ENCODE peak calls at places on chromosomes 3 and 15, in ten cellular contexts. O is K562, R is A549, T is Peyer's patch, E is vagina, Z is breast epithelium, D is transverse colon, J is spleen, B is suprapubic skin, N is stomach. I is an unnamed sample.

GRCh38 chr3:16286161-16286560 is 21.1 kb downstream of the OXNAD1 start:
- DNase-seq in O (no peak), R (no peak), T (peak), E (no peak), Z (no peak), D (peak), J (no peak), B (no peak), N (no peak), I (peak)

GRCh38 chr3:128366136-128366535 is 100.6 kb downstream of the DNAJB8 start:
- DNase-seq in O (no peak), R (no peak), T (no peak), E (no peak), Z (no peak), D (no peak), J (peak), B (no peak), N (no peak), I (peak)

GRCh38 chr3:136984837-136985236 is 27.1 kb downstream of the IL20RB start:
- DNase-seq in O (no peak), R (no peak), T (no peak), E (no peak), Z (no peak), D (peak), J (no peak), B (no peak), N (peak), I (no peak)

GRCh38 chr3:73520931-73521461 is 103.7 kb downstream of the PDZRN3 start:
- DNase-seq in O (no peak), R (no peak), T (no peak), E (no peak), Z (peak), D (peak), J (no peak), B (no peak), N (no peak), I (no peak)

GRCh38 chr3:33167716-33168339 is 50.8 kb downstream of the SUSD5 start:
- DNase-seq in O (no peak), R (no peak), T (no peak), E (no peak), Z (no peak), D (no peak), J (no peak), B (no peak), N (no peak), I (no peak)

GRCh38 chr3:58464875-58465274 is 27.0 kb upstream of the KCTD6 start:
- DNase-seq in O (no peak), R (no peak), T (no peak), E (no peak), Z (no peak), D (no peak), J (no peak), B (no peak), N (no peak), I (no peak)

GRCh38 chr15:62624541-62625399 is 417.8 kb upstream of the TPM1 start:
- DNase-seq in O (no peak), R (no peak), T (no peak), E (no peak), Z (no peak), D (no peak), J (no peak), B (no peak), N (no peak), I (no peak)

GRCh38 chr15:60546764-60547163 is 67.8 kb upstream of the ICE2 start:
- DNase-seq in O (no peak), R (no peak), T (no peak), E (no peak), Z (no peak), D (no peak), J (no peak), B (no peak), N (no peak), I (no peak)

GRCh38 chr3:17901893-17902292 is 159.5 kb upstream of the TBC1D5 start:
- DNase-seq in O (no peak), R (no peak), T (no peak), E (no peak), Z (no peak), D (no peak), J (no peak), B (no peak), N (no peak), I (no peak)

GRCh38 chr15:92925409-92925808 is 25.3 kb downstream of the CHD2 start:
- DNase-seq in O (no peak), R (no peak), T (no peak), E (no peak), Z (no peak), D (no peak), J (no peak), B (no peak), N (no peak), I (no peak)

GRCh38 chr3:173103469-173103868 is 37.6 kb downstream of the SPATA16 start:
- DNase-seq in O (no peak), R (no peak), T (no peak), E (no peak), Z (no peak), D (no peak), J (no peak), B (no peak), N (no peak), I (no peak)

GRCh38 chr15:75369897-75370581 is 1.6 kb upstream of the MAN2C1 start:
- DNase-seq in O (no peak), R (no peak), T (no peak), E (no peak), Z (no peak), D (no peak), J (no peak), B (no peak), N (no peak), I (no peak)

GRCh38 chr3:184381261-184382224 is 1.7 kb downstream of the CHRD start:
- DNase-seq in O (no peak), R (no peak), T (no peak), E (no peak), Z (no peak), D (no peak), J (no peak), B (peak), N (no peak), I (peak)

GRCh38 chr3:11808231-11808630 is 38.5 kb downstream of the TAMM41 start:
- DNase-seq in O (no peak), R (no peak), T (no peak), E (no peak), Z (no peak), D (peak), J (no peak), B (no peak), N (no peak), I (no peak)

GRCh38 chr15:70245932-70246622 is 148.4 kb upstream of the TLE3 start:
- DNase-seq in O (no peak), R (no peak), T (no peak), E (no peak), Z (peak), D (peak), J (peak), B (peak), N (peak), I (peak)

GRCh38 chr15:101004986-101005747 is 86.0 kb downstream of the LRRK1 start:
- DNase-seq in O (no peak), R (peak), T (no peak), E (no peak), Z (no peak), D (peak), J (no peak), B (peak), N (no peak), I (no peak)

GRCh38 chr3:162391301-162391700 is 894.7 kb downstream of the OTOL1 start:
- DNase-seq in O (no peak), R (peak), T (no peak), E (no peak), Z (no peak), D (no peak), J (no peak), B (no peak), N (no peak), I (no peak)

GRCh38 chr3:127366383-127366782 is 78.5 kb upstream of the PRR20G start:
- DNase-seq in O (no peak), R (no peak), T (no peak), E (no peak), Z (no peak), D (no peak), J (peak), B (no peak), N (no peak), I (no peak)

GRCh38 chr15:50797926-50798325 is 32.4 kb upstream of the SPPL2A start:
- DNase-seq in O (no peak), R (no peak), T (no peak), E (no peak), Z (no peak), D (no peak), J (no peak), B (no peak), N (no peak), I (no peak)

GRCh38 chr3:169658311-169658931 is 5.1 kb downstream of the MECOM start:
- DNase-seq in O (no peak), R (no peak), T (no peak), E (no peak), Z (no peak), D (no peak), J (peak), B (no peak), N (peak), I (peak)

GRCh38 chr15:66880380-66881155 is 178.5 kb downstream of the SMAD6 start:
- DNase-seq in O (no peak), R (no peak), T (no peak), E (no peak), Z (no peak), D (no peak), J (peak), B (no peak), N (no peak), I (no peak)

GRCh38 chr3:30346927-30347320 is 259.5 kb upstream of the TGFBR2 start:
- DNase-seq in O (no peak), R (no peak), T (no peak), E (no peak), Z (no peak), D (no peak), J (no peak), B (no peak), N (no peak), I (no peak)

GRCh38 chr15:81298606-81299005 is 25.3 kb downstream of the STARD5 start:
- DNase-seq in O (no peak), R (no peak), T (peak), E (no peak), Z (no peak), D (no peak), J (peak), B (peak), N (no peak), I (no peak)
- TF ChIP-seq POLR2A in O (no peak), R (no peak), T (no peak), E (no peak), Z (no peak), D (no peak), J (no peak), B (no peak), N (no peak), I (no peak)

GRCh38 chr15:42929449-42929848 is 8.9 kb upstream of the TTBK2 start:
- DNase-seq in O (no peak), R (no peak), T (no peak), E (no peak), Z (no peak), D (no peak), J (no peak), B (no peak), N (no peak), I (no peak)
- TF ChIP-seq POLR2A in O (no peak), R (no peak), T (no peak), E (no peak), Z (no peak), D (no peak), J (no peak), B (no peak), N (no peak), I (no peak)

GRCh38 chr15:48644498-48644826 is 1.0 kb downstream of the FBN1 start:
- DNase-seq in O (no peak), R (no peak), T (no peak), E (no peak), Z (no peak), D (no peak), J (no peak), B (peak), N (no peak), I (no peak)

GRCh38 chr15:48644827-48645557 is 517 bp downstream of the FBN1 start:
- DNase-seq in O (no peak), R (peak), T (no peak), E (no peak), Z (no peak), D (no peak), J (peak), B (peak), N (no peak), I (peak)

GRCh38 chr15:48646364-48646763 is 855 bp upstream of the FBN1 start:
- DNase-seq in O (no peak), R (no peak), T (no peak), E (no peak), Z (no peak), D (no peak), J (no peak), B (no peak), N (no peak), I (no peak)

GRCh38 chr15:48643776-48644497 is 1.6 kb downstream of the FBN1 start:
- DNase-seq in O (no peak), R (no peak), T (no peak), E (no peak), Z (no peak), D (no peak), J (no peak), B (no peak), N (no peak), I (no peak)

GRCh38 chr15:48645558-48646330 is at the start of gene FBN1:
- DNase-seq in O (no peak), R (peak), T (no peak), E (no peak), Z (peak), D (peak), J (peak), B (peak), N (peak), I (peak)
- TF ChIP-seq POLR2A in O (no peak), R (peak), T (peak), E (no peak), Z (peak), D (peak), J (no peak), B (peak), N (no peak), I (no peak)

GRCh38 chr3:50260027-50260941 is 8.7 kb upstream of the SEMA3B start:
- DNase-seq in O (peak), R (peak), T (peak), E (no peak), Z (peak), D (peak), J (peak), B (peak), N (peak), I (peak)
- TF ChIP-seq POLR2A in O (peak), R (peak), T (peak), E (no peak), Z (peak), D (peak), J (no peak), B (peak), N (no peak), I (peak)

GRCh38 chr3:53180305-53181023 is 19.5 kb downstream of the PRKCD start:
- DNase-seq in O (no peak), R (no peak), T (peak), E (no peak), Z (no peak), D (peak), J (peak), B (no peak), N (no peak), I (no peak)
- TF ChIP-seq POLR2A in O (no peak), R (no peak), T (no peak), E (no peak), Z (no peak), D (no peak), J (no peak), B (no peak), N (no peak), I (no peak)

DNA sequence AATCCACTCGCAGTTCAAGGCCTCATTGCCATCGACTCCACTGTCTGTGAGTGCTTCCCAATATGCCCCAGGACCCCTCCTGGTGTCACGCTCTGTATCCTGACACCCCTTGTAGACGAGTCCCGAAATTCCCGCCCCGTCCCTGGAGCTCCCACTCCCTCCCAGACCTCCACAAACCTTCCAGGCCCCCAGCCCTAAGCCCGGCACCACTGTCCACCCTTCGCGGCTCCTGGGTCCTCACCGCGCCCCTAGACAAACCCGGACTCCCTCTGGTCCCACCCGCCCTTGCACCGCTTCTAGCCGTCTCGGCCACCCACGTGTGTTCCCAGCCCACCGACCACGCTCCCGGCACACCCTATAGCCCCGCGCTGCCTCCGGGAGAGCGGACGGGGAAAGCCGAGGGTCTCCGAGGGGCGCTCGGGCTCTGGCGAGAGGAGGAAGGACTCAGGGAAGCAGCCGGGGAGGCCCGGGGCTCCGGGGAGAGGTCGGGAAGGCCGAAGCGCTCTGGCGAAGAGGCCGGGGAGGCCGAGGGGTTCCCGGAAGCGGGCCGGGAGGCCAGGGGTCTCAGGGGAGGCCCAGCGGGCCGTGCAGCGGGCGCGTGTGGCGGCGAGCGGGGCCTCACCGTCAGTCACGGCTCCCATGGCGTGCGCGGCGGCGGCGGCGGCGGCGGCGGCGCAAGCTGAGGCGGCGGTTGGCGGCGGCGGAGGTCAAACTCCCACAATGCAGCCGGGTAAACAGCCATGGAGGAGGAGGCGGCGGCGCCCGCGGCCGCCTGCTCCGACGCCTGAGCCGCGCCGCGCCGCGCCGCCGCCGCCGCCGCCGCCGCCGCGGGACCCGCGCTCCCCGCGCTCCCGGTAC is at the start of the genes ATXN7 and THOC7:
- DNase-seq in O (peak), R (peak), T (peak), E (no peak), Z (peak), D (peak), J (peak), B (peak), N (peak), I (peak)
- TF ChIP-seq POLR2A in O (peak), R (peak), T (no peak), E (no peak), Z (no peak), D (no peak), J (no peak), B (no peak), N (no peak), I (no peak)

GRCh38 chr15:79897380-79897678 is 515 bp upstream of the MTHFS start:
- DNase-seq in O (no peak), R (no peak), T (no peak), E (no peak), Z (no peak), D (no peak), J (no peak), B (no peak), N (no peak), I (no peak)

GRCh38 chr15:79897701-79898113 is 893 bp upstream of the MTHFS start:
- DNase-seq in O (no peak), R (no peak), T (no peak), E (no peak), Z (no peak), D (no peak), J (no peak), B (no peak), N (no peak), I (no peak)

GRCh38 chr15:79898369-79898768 is 1.6 kb upstream of the MTHFS start:
- DNase-seq in O (no peak), R (no peak), T (no peak), E (no peak), Z (no peak), D (no peak), J (no peak), B (no peak), N (no peak), I (no peak)

GRCh38 chr15:79896131-79896633 is 632 bp downstream of the MTHFS start:
- DNase-seq in O (no peak), R (no peak), T (no peak), E (no peak), Z (no peak), D (no peak), J (no peak), B (no peak), N (no peak), I (no peak)

GRCh38 chr15:79896634-79897379 is at the start of gene MTHFS:
- DNase-seq in O (peak), R (peak), T (peak), E (no peak), Z (peak), D (peak), J (peak), B (peak), N (peak), I (peak)
- TF ChIP-seq POLR2A in O (peak), R (peak), T (peak), E (no peak), Z (no peak), D (peak), J (no peak), B (no peak), N (no peak), I (peak)

GRCh38 chr3:194134757-194135515 is 1.0 kb upstream of the HES1 start:
- DNase-seq in O (peak), R (peak), T (peak), E (no peak), Z (peak), D (peak), J (peak), B (peak), N (peak), I (peak)
- TF ChIP-seq POLR2A in O (peak), R (no peak), T (peak), E (no peak), Z (peak), D (peak), J (no peak), B (no peak), N (no peak), I (no peak)

GRCh38 chr15:55005679-55006078 is 191.1 kb downstream of the RSL24D1 start:
- DNase-seq in O (no peak), R (no peak), T (no peak), E (no peak), Z (no peak), D (no peak), J (no peak), B (no peak), N (no peak), I (no peak)
- TF ChIP-seq POLR2A in O (no peak), R (no peak), T (no peak), E (no peak), Z (no peak), D (no peak), J (no peak), B (no peak), N (no peak), I (no peak)